ENCODE peak calls at places on chromosome 2, in six cellular contexts. P, A, R, V, U and F are unnamed samples.

GRCh38 chr2:99707592-99707991 is 217.8 kb upstream of the REV1 start:
- DNase-seq in P (peak; percentile 65), A (no peak), R (no peak), V (no peak), U (peak; percentile 12), F (no peak)

GRCh38 chr2:64108842-64109241 is 35.4 kb downstream of the PELI1 start:
- DNase-seq in P (no peak), A (no peak), R (no peak), V (no peak), U (no peak), F (no peak)

GRCh38 chr2:195498839-195499490 is 158.1 kb upstream of the SLC39A10 start:
- DNase-seq in P (peak; percentile 45), A (no peak), R (no peak), V (no peak), U (peak; percentile 55), F (peak; percentile 2)

GRCh38 chr2:216308532-216308931 is 63.8 kb downstream of the MARCHF4 start:
- DNase-seq in P (peak; percentile 28), A (no peak), R (peak; percentile 56), V (no peak), U (peak; percentile 27), F (no peak)

GRCh38 chr2:107414376-107414775 is 412.3 kb upstream of the RGPD4 start:
- DNase-seq in P (no peak), A (no peak), R (no peak), V (no peak), U (no peak), F (no peak)

GRCh38 chr2:64504774-64505720 is 19.1 kb upstream of the AFTPH start:
- DNase-seq in P (no peak), A (no peak), R (no peak), V (no peak), U (no peak), F (no peak)

GRCh38 chr2:233093721-233094120 is 33.6 kb downstream of the INPP5D start:
- DNase-seq in P (no peak), A (no peak), R (no peak), V (no peak), U (no peak), F (no peak)

GRCh38 chr2:10120938-10121574 is 1.5 kb upstream of the RRM2 start:
- DNase-seq in P (peak; percentile 32), A (no peak), R (no peak), V (no peak), U (peak; percentile 38), F (no peak)

GRCh38 chr2:185583058-185583816 is 155.4 kb upstream of the FSIP2 start:
- DNase-seq in P (peak; percentile 8), A (no peak), R (no peak), V (no peak), U (peak; percentile 27), F (peak; percentile 85)

GRCh38 chr2:38706846-38707345 is 41.0 kb downstream of the GALM start:
- DNase-seq in P (no peak), A (no peak), R (no peak), V (no peak), U (no peak), F (no peak)

GRCh38 chr2:235086481-235087184 is 134.8 kb downstream of the SH3BP4 start:
- DNase-seq in P (no peak), A (no peak), R (no peak), V (no peak), U (no peak), F (no peak)

GRCh38 chr2:8608411-8608954 is 73.4 kb upstream of the ID2 start:
- DNase-seq in P (no peak), A (no peak), R (no peak), V (no peak), U (no peak), F (no peak)

GRCh38 chr2:63500398-63500797 is 87.9 kb downstream of the WDPCP start:
- DNase-seq in P (no peak), A (no peak), R (no peak), V (no peak), U (no peak), F (no peak)

GRCh38 chr2:127857494-127857818 is 499 bp downstream of the POLR2D start:
- DNase-seq in P (peak; percentile 4), A (peak; percentile 2), R (no peak), V (no peak), U (no peak), F (no peak)

GRCh38 chr2:38261569-38262513 is 115.2 kb downstream of the ATL2 start:
- DNase-seq in P (no peak), A (no peak), R (peak; percentile 29), V (no peak), U (no peak), F (no peak)

GRCh38 chr2:202032841-202033316 is 776 bp upstream of the FZD7 start:
- DNase-seq in P (peak; percentile 62), A (peak; percentile 27), R (peak; percentile 91), V (peak; percentile 72), U (peak; percentile 75), F (peak; percentile 19)

GRCh38 chr2:223513771-223514455 is 88.2 kb downstream of the SCG2 start:
- DNase-seq in P (peak; percentile 56), A (no peak), R (no peak), V (no peak), U (peak; percentile 61), F (no peak)

GRCh38 chr2:161041356-161041755 is 118.9 kb upstream of the TANK start:
- DNase-seq in P (peak; percentile 15), A (no peak), R (no peak), V (no peak), U (peak; percentile 33), F (no peak)

GRCh38 chr2:1626271-1626681 is 118.0 kb downstream of the PXDN start:
- DNase-seq in P (no peak), A (no peak), R (no peak), V (no peak), U (peak; percentile 25), F (no peak)

GRCh38 chr2:238638982-238639341 is 208.9 kb upstream of the TWIST2 start:
- DNase-seq in P (no peak), A (no peak), R (no peak), V (no peak), U (no peak), F (no peak)

GRCh38 chr2:104851236-104852160 is 2.4 kb upstream of the POU3F3 start:
- DNase-seq in P (no peak), A (no peak), R (no peak), V (no peak), U (no peak), F (no peak)

GRCh38 chr2:70646429-70646828 is 92.8 kb upstream of the TGFA start:
- DNase-seq in P (no peak), A (no peak), R (no peak), V (no peak), U (no peak), F (no peak)

GRCh38 chr2:23209059-23209458 is 175.9 kb upstream of the KLHL29 start:
- DNase-seq in P (no peak), A (no peak), R (no peak), V (no peak), U (no peak), F (no peak)

GRCh38 chr2:201220102-201220570 is 37.2 kb downstream of the CASP10 start:
- DNase-seq in P (no peak), A (no peak), R (no peak), V (no peak), U (no peak), F (no peak)

GRCh38 chr2:183927367-183928355 is 670.7 kb upstream of the ZNF804A start:
- DNase-seq in P (peak; percentile 87), A (no peak), R (no peak), V (no peak), U (no peak), F (peak; percentile 38)

GRCh38 chr2:141497262-141497661 is 633.6 kb downstream of the LRP1B start:
- DNase-seq in P (no peak), A (no peak), R (no peak), V (no peak), U (no peak), F (no peak)